ENCODE peak calls at places on chromosomes 11 and 22, in eight cellular contexts. K is neural progenitor cell, R is A549, E is breast epithelium, S is fibroblast of lung, G is HepG2, V is H9, C is PC-3. T is an unnamed sample. For H3K4me1, the result is how much of the 10 kb centered on the place peaks cover.

GRCh38 chr11:35146074-35146521 is 7.1 kb downstream of the CD44 start:
- DNase-seq in E (no peak), K (no peak), G (no peak), S (no peak), V (no peak), R (no peak), C (peak), T (no peak)

GRCh38 chr11:58647141-58647699 is 24.8 kb downstream of the CNTF start:
- DNase-seq in K (no peak), E (no peak), S (no peak), G (no peak), C (no peak), R (no peak), V (no peak), T (no peak)

GRCh38 chr11:8671651-8672062 is 10.8 kb downstream of the TRIM66 start:
- DNase-seq in K (peak), E (no peak), G (no peak), V (peak), R (no peak), C (no peak), S (peak), T (peak)

GRCh38 chr11:75142714-75143419 is 8.0 kb upstream of the SLCO2B1 start:
- DNase-seq in C (peak), E (peak), S (peak), K (no peak), G (peak), R (peak), V (peak), T (no peak)

GRCh38 chr22:34395370-34395769 is 475.1 kb upstream of the LARGE1 start:
- DNase-seq in R (no peak), K (no peak), G (no peak), V (no peak), C (no peak), E (no peak), S (no peak), T (no peak)

GRCh38 chr11:119486691-119487259 is 63.8 kb upstream of the THY1 start:
- DNase-seq in K (no peak), C (no peak), E (peak), R (no peak), S (no peak), G (no peak), V (peak), T (no peak)

GRCh38 chr11:86592659-86593451 is 79.6 kb downstream of the ME3 start:
- DNase-seq in C (peak), E (peak), K (no peak), R (peak), G (peak), S (peak), V (no peak), T (peak)

GRCh38 chr22:37023743-37024338 is 4.3 kb downstream of the MPST start:
- DNase-seq in C (no peak), V (no peak), G (peak), E (no peak), R (no peak), K (no peak), S (no peak), T (no peak)

GRCh38 chr11:27392278-27392677 is 29.3 kb upstream of the CCDC34 start:
- DNase-seq in K (peak), V (no peak), R (no peak), S (no peak), C (no peak), E (no peak), G (no peak), T (no peak)

GRCh38 chr11:6488831-6489230 is 7.5 kb downstream of the TIMM10B start:
- DNase-seq in K (no peak), E (no peak), S (no peak), G (no peak), R (no peak), C (no peak), V (no peak), T (no peak)

GRCh38 chr22:23913661-23914353 is 19.6 kb downstream of the MIF start:
- DNase-seq in S (peak), V (peak), R (no peak), G (peak), K (peak), C (peak), E (peak), T (peak)

GRCh38 chr22:31275576-31275975 is 16.7 kb downstream of the PIK3IP1 start:
- DNase-seq in G (no peak), K (no peak), C (peak), V (no peak), S (no peak), R (no peak), E (no peak), T (no peak)

GRCh38 chr11:113447621-113448310 is 27.4 kb downstream of the DRD2 start:
- DNase-seq in K (no peak), E (no peak), S (peak), V (no peak), C (peak), G (no peak), R (no peak), T (peak)

GRCh38 chr11:117034901-117035300 is 63.3 kb downstream of the SIK3 start:
- DNase-seq in K (no peak), S (no peak), G (no peak), E (no peak), R (no peak), C (no peak), V (no peak), T (no peak)

GRCh38 chr22:40507491-40507890 is 129.0 kb downstream of the MRTFA start:
- DNase-seq in C (no peak), K (no peak), G (no peak), R (no peak), S (no peak), E (no peak), V (no peak), T (no peak)
- H3K4me1 ChIP-seq in C (under half), K (under half), G (under half), R (half or more), S (under half), E (under half), V (under half), T (under half)

GRCh38 chr11:1310772-1311468 is 1.5 kb upstream of the TOLLIP start:
- DNase-seq in R (no peak), G (no peak), C (no peak), V (no peak), S (no peak), E (no peak), K (no peak), T (no peak)

GRCh38 chr11:1310315-1310687 is 869 bp upstream of the TOLLIP start:
- DNase-seq in S (no peak), R (no peak), C (no peak), G (no peak), V (no peak), K (no peak), E (no peak), T (no peak)

GRCh38 chr11:1308745-1309497 is 511 bp downstream of the TOLLIP start:
- DNase-seq in V (no peak), G (no peak), R (peak), E (no peak), S (peak), C (peak), K (no peak), T (no peak)

GRCh38 chr11:1307998-1308744 is 1.3 kb downstream of the TOLLIP start:
- DNase-seq in R (no peak), K (no peak), G (no peak), C (peak), V (no peak), E (no peak), S (peak), T (no peak)

GRCh38 chr11:1309498-1310314 is at the start of gene TOLLIP:
- DNase-seq in V (peak), E (peak), S (peak), K (peak), R (peak), G (peak), C (peak), T (peak)
- TF ChIP-seq CTCF in V (peak), E (no peak), S (no peak), K (peak), R (peak), G (peak), C (peak), T (peak)

GRCh38 chr22:39467390-39467901 is 10.6 kb downstream of the MGAT3 start:
- DNase-seq in R (no peak), K (no peak), V (no peak), E (no peak), S (no peak), C (no peak), G (no peak), T (no peak)
- H3K4me1 ChIP-seq in R (under half), K (under half), V (under half), E (under half), S (under half), C (under half), G (half or more), T (under half)

GRCh38 chr11:31958086-31958735 is 132.7 kb upstream of the RCN1 start:
- DNase-seq in G (peak), V (peak), E (no peak), R (peak), S (peak), K (peak), C (peak), T (peak)
- TF ChIP-seq CTCF in G (peak), V (peak), E (peak), R (peak), S (peak), K (peak), C (peak), T (peak)

GRCh38 chr11:7577883-7578242 is 64.1 kb downstream of the PPFIBP2 start:
- DNase-seq in G (no peak), K (no peak), S (peak), C (peak), V (peak), E (peak), R (no peak), T (no peak)
- H3K4me1 ChIP-seq in G (half or more), K (under half), S (under half), C (under half), V (under half), E (under half), R (half or more), T (under half)

DNA sequence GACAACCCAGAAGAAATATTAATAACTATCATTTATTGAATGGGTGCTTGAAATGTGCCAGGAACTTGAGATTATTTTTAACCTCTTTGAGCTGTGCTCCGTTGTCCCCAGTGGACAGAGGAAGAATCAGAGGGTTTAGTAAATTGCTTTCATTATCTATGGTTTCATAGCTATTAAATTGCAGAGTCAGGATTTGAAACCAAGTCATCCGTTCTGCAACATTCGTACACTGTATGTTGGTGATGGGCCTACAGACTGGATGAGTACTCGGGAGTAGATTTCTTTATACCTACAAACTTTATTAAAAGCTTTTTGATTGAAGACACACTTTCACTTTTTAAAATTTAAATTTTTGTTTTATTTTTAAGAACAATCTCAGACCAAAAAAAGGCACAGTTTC is 4.9 kb downstream of the HSD17B12 start:
- DNase-seq in R (no peak), V (no peak), K (no peak), C (peak), S (no peak), E (no peak), G (no peak), T (no peak)
- TF ChIP-seq CTCF in R (no peak), V (no peak), K (no peak), C (peak), S (no peak), E (no peak), G (no peak), T (no peak)

GRCh38 chr11:67435727-67436458 is 1.6 kb downstream of the PTPRCAP start:
- DNase-seq in S (no peak), E (no peak), C (no peak), K (no peak), V (no peak), G (no peak), R (no peak), T (no peak)

GRCh38 chr11:67433536-67434394 is 3.7 kb downstream of the PTPRCAP start:
- DNase-seq in G (no peak), C (no peak), K (no peak), E (no peak), R (no peak), S (no peak), V (no peak), T (no peak)

GRCh38 chr11:67432655-67433349 is 4.5 kb downstream of the RPS6KB2 start:
- DNase-seq in V (no peak), S (no peak), E (no peak), G (no peak), C (no peak), R (no peak), K (no peak), T (no peak)

GRCh38 chr11:67435031-67435726 is 2.3 kb downstream of the PTPRCAP start:
- DNase-seq in R (no peak), C (no peak), G (no peak), K (no peak), V (no peak), S (no peak), E (no peak), T (no peak)

GRCh38 chr11:67434395-67434881 is 3.0 kb downstream of the PTPRCAP start:
- DNase-seq in S (no peak), V (no peak), K (no peak), G (no peak), R (no peak), C (no peak), E (no peak), T (no peak)
- H3K4me1 ChIP-seq in S (under half), V (under half), K (under half), G (under half), R (under half), C (under half), E (under half), T (under half)

GRCh38 chr11:47248664-47249377 is at the start of gene ACP2:
- DNase-seq in S (peak), C (peak), R (peak), G (peak), E (peak), K (peak), V (peak), T (peak)
- TF ChIP-seq CTCF in S (peak), C (peak), R (peak), G (peak), E (no peak), K (peak), V (peak), T (peak)

GRCh38 chr22:49956914-49957825 is 3.4 kb upstream of the PIM3 start:
- DNase-seq in E (no peak), V (no peak), C (no peak), G (no peak), R (no peak), K (no peak), S (no peak), T (no peak)
- H3K4me1 ChIP-seq in E (under half), V (under half), C (under half), G (half or more), R (under half), K (under half), S (under half), T (under half)